ENCODE peak calls at places on chromosomes 13 and 19, in four cellular contexts. One of them, this sample, is unnamed.

GRCh38 chr19:50967924-50968708 is 1.3 kb downstream of the KLK6 start:
- DNase-seq in amniotic stem cell: no peak
- DNase-seq in heart left ventricle: no peak
- DNase-seq in GOT3: no peak
- DNase-seq in this sample: no peak

GRCh38 chr19:18006895-18007604 is 920 bp upstream of the ARRDC2 start:
- DNase-seq in amniotic stem cell: peak; percentile 58
- DNase-seq in heart left ventricle: peak; percentile 93
- DNase-seq in GOT3: peak; percentile 49
- DNase-seq in this sample: peak; percentile 89

GRCh38 chr19:2714531-2715269 is 6.5 kb downstream of the DIRAS1 start:
- DNase-seq in heart left ventricle: no peak
- DNase-seq in amniotic stem cell: no peak
- DNase-seq in GOT3: no peak
- DNase-seq in this sample: no peak

GRCh38 chr13:34638897-34639296 is 303.2 kb upstream of the NBEA start:
- DNase-seq in GOT3: no peak
- DNase-seq in amniotic stem cell: no peak
- DNase-seq in heart left ventricle: no peak
- DNase-seq in this sample: no peak

GRCh38 chr13:85828094-85828684 is 29.0 kb upstream of the SLITRK6 start:
- DNase-seq in heart left ventricle: no peak
- DNase-seq in amniotic stem cell: no peak
- DNase-seq in GOT3: no peak
- DNase-seq in this sample: no peak

GRCh38 chr13:43077906-43078305 is 54.5 kb downstream of the DNAJC15 start:
- DNase-seq in amniotic stem cell: no peak
- DNase-seq in heart left ventricle: no peak
- DNase-seq in GOT3: no peak
- DNase-seq in this sample: no peak

GRCh38 chr13:20051366-20051765 is 92.8 kb downstream of the ZMYM2 start:
- DNase-seq in heart left ventricle: no peak
- DNase-seq in amniotic stem cell: no peak
- DNase-seq in GOT3: no peak
- DNase-seq in this sample: no peak

GRCh38 chr13:38767506-38768265 is 80.8 kb downstream of the FREM2 start:
- DNase-seq in GOT3: no peak
- DNase-seq in amniotic stem cell: no peak
- DNase-seq in heart left ventricle: no peak
- DNase-seq in this sample: no peak

GRCh38 chr19:39327318-39327717 is 6.7 kb upstream of the LRFN1 start:
- DNase-seq in GOT3: no peak
- DNase-seq in heart left ventricle: no peak
- DNase-seq in amniotic stem cell: no peak
- DNase-seq in this sample: no peak

GRCh38 chr19:31352296-31352781 is 3.1 kb upstream of the TSHZ3 start:
- DNase-seq in amniotic stem cell: no peak
- DNase-seq in heart left ventricle: no peak
- DNase-seq in GOT3: no peak
- DNase-seq in this sample: no peak

GRCh38 chr19:2428027-2428690 is 773 bp upstream of the TIMM13 start:
- DNase-seq in heart left ventricle: no peak
- DNase-seq in GOT3: no peak
- DNase-seq in amniotic stem cell: no peak
- DNase-seq in this sample: peak; percentile 63

GRCh38 chr19:1296078-1296477 is 10.4 kb downstream of the EFNA2 start:
- DNase-seq in heart left ventricle: no peak
- DNase-seq in GOT3: no peak
- DNase-seq in amniotic stem cell: no peak
- DNase-seq in this sample: no peak

GRCh38 chr13:89518289-89519077 is 1829.0 kb upstream of the MIR17HG start:
- DNase-seq in heart left ventricle: no peak
- DNase-seq in amniotic stem cell: no peak
- DNase-seq in GOT3: no peak
- DNase-seq in this sample: no peak